ENCODE peak calls at places on chromosomes 3 and 15, in ten cellular contexts. Y, A, Z, O, B, V, H, R, P and M are unnamed samples. For H3K4me1, the result is how much of the 10 kb centered on the place peaks cover.

GRCh38 chr3:27504749-27505148 is 20.6 kb upstream of the SLC4A7 start:
- DNase-seq in V (no peak), B (no peak), Y (no peak), R (no peak), Z (no peak), P (no peak), H (no peak), O (no peak), A (no peak), M (no peak)

GRCh38 chr3:58322793-58323192 is 9.9 kb upstream of the PXK start:
- DNase-seq in R (no peak), B (no peak), V (no peak), Z (no peak), H (no peak), P (no peak), A (no peak), O (no peak), Y (no peak), M (no peak)

GRCh38 chr3:126463521-126463920 is 12.2 kb downstream of the ZXDC start:
- DNase-seq in H (no peak), B (no peak), A (no peak), Y (no peak), O (no peak), V (no peak), R (no peak), P (no peak), Z (no peak), M (no peak)

GRCh38 chr3:158140396-158140795 is 30.5 kb downstream of the RSRC1 start:
- DNase-seq in Y (no peak), A (no peak), R (no peak), V (no peak), B (no peak), Z (no peak), P (no peak), H (no peak), O (no peak), M (no peak)

GRCh38 chr3:5581743-5582142 is 394.2 kb downstream of the EDEM1 start:
- DNase-seq in O (no peak), V (no peak), Z (no peak), H (no peak), Y (no peak), R (no peak), B (no peak), A (no peak), P (no peak), M (no peak)

GRCh38 chr15:31325432-31325975 is 1.1 kb upstream of the KLF13 start:
- DNase-seq in V (no peak), Z (peak), P (peak), H (peak), B (no peak), R (peak), A (peak), O (peak), Y (peak), M (peak)

GRCh38 chr3:115800489-115801080 is 177.3 kb downstream of the GAP43 start:
- DNase-seq in B (peak), O (no peak), R (peak), A (no peak), P (no peak), Y (no peak), H (no peak), Z (no peak), V (no peak), M (no peak)

GRCh38 chr3:65828706-65829105 is 210.0 kb downstream of the MAGI1 start:
- DNase-seq in H (no peak), A (no peak), R (peak), Z (no peak), O (peak), P (no peak), B (no peak), V (no peak), Y (peak), M (no peak)

GRCh38 chr15:31740203-31740602 is 290.1 kb upstream of the CHRNA7 start:
- DNase-seq in V (no peak), P (no peak), R (no peak), O (peak), A (no peak), H (no peak), Z (no peak), Y (no peak), B (peak), M (no peak)

GRCh38 chr3:72523409-72524172 is 324.7 kb downstream of the SHQ1 start:
- DNase-seq in A (peak), B (no peak), P (peak), O (no peak), R (no peak), H (peak), V (no peak), Z (peak), Y (peak), M (no peak)

GRCh38 chr15:64216722-64217428 is 54.1 kb upstream of the PPIB start:
- DNase-seq in A (no peak), Z (peak), O (no peak), R (peak), B (no peak), P (no peak), H (no peak), Y (no peak), V (peak), M (no peak)

GRCh38 chr3:122178711-122179110 is 4.8 kb upstream of the CASR start:
- DNase-seq in B (no peak), O (no peak), V (no peak), Y (no peak), A (no peak), Z (no peak), R (no peak), H (no peak), P (no peak), M (no peak)

GRCh38 chr3:39639344-39640236 is 169.8 kb upstream of the MYRIP start:
- DNase-seq in R (peak), Z (peak), V (peak), P (no peak), H (peak), Y (no peak), O (peak), B (peak), A (no peak), M (no peak)

GRCh38 chr3:119257654-119258410 is 17.2 kb upstream of the B4GALT4 start:
- DNase-seq in A (no peak), P (peak), B (peak), R (peak), H (no peak), V (no peak), O (no peak), Y (no peak), Z (no peak), M (no peak)

GRCh38 chr15:73704869-73705645 is 20.9 kb downstream of the CD276 start:
- DNase-seq in H (peak), Y (peak), P (peak), O (peak), A (peak), Z (peak), B (peak), R (peak), V (peak), M (peak)

GRCh38 chr3:76554717-76555116 is 485.2 kb upstream of the ROBO2 start:
- DNase-seq in H (no peak), A (no peak), R (peak), V (no peak), Z (no peak), P (no peak), O (no peak), Y (no peak), B (no peak), M (no peak)

GRCh38 chr15:80855206-80855605 is 76.0 kb downstream of the CEMIP start:
- DNase-seq in Y (no peak), B (no peak), Z (no peak), R (no peak), P (no peak), A (no peak), O (no peak), V (no peak), H (no peak), M (no peak)

GRCh38 chr3:157407769-157408168 is 28.9 kb upstream of the PTX3 start:
- DNase-seq in V (no peak), R (no peak), Y (no peak), B (no peak), Z (no peak), P (no peak), H (no peak), A (no peak), O (no peak), M (no peak)

GRCh38 chr15:75640483-75641175 is 605 bp upstream of the IMP3 start:
- DNase-seq in Z (peak), R (peak), H (no peak), V (peak), O (peak), P (no peak), A (peak), Y (no peak), B (peak), M (peak)

GRCh38 chr3:21954709-21955108 is 203.7 kb upstream of the ZNF385D start:
- DNase-seq in O (no peak), A (no peak), Y (no peak), V (no peak), H (no peak), R (peak), Z (no peak), B (no peak), P (no peak), M (no peak)

GRCh38 chr3:105656607-105657504 is 212.0 kb downstream of the CBLB start:
- DNase-seq in A (no peak), B (no peak), O (no peak), V (no peak), Z (no peak), Y (no peak), P (no peak), H (no peak), R (peak), M (no peak)

DNA sequence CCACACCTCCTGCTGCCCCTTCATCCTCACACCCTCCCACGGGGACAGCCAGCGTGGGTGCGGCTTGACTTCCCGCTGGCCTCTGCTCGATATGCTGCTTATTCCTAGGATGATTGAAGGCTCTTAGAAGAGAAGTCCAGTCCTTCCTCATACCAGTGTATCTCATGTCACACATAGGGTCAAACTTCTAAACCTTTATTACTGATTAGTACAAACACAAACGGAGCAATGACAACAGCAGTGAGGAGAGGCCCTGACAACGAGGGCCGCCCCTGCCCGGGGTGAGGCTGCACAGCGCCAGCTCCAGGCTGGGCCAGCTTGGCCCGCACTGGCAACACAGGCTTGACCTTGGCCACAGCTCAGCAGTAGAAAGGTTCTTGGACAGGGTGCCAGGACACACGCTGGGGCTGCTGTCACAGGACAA is 3.7 kb downstream of the CIB1 start:
- DNase-seq in H (no peak), R (no peak), O (no peak), A (peak), P (peak), Z (no peak), Y (no peak), B (no peak), V (no peak), M (no peak)
- H3K4me1 ChIP-seq in H (under half), R (under half), O (under half), A (half or more), P (half or more), Z (under half), Y (under half), B (under half), V (under half), M (half or more)

GRCh38 chr3:87145553-87145952 is 81.6 kb upstream of the CHMP2B start:
- DNase-seq in B (peak), V (no peak), A (no peak), Y (no peak), R (peak), Z (peak), P (peak), H (no peak), O (peak), M (no peak)
- H3K4me3 ChIP-seq in B (no peak), V (no peak), A (no peak), Y (no peak), R (no peak), Z (no peak), P (no peak), H (no peak), O (no peak), M (no peak)

GRCh38 chr3:45021524-45021923 is 4.6 kb upstream of the CLEC3B start:
- DNase-seq in O (no peak), R (no peak), V (no peak), Y (peak), H (no peak), B (no peak), Z (no peak), P (no peak), A (no peak), M (no peak)

GRCh38 chr3:45023675-45024074 is 2.4 kb upstream of the CLEC3B start:
- DNase-seq in O (no peak), H (no peak), P (no peak), R (no peak), V (no peak), A (no peak), Z (no peak), Y (no peak), B (no peak), M (no peak)

GRCh38 chr3:45020534-45020933 is 5.6 kb upstream of the CLEC3B start:
- DNase-seq in A (no peak), V (no peak), R (no peak), P (no peak), B (no peak), Y (no peak), H (no peak), O (no peak), Z (no peak), M (peak)

GRCh38 chr3:45024601-45025262 is 1.4 kb upstream of the CLEC3B start:
- DNase-seq in B (no peak), O (no peak), H (no peak), Y (no peak), P (no peak), V (peak), R (no peak), Z (no peak), A (no peak), M (no peak)

GRCh38 chr3:45021936-45022335 is 4.2 kb upstream of the CLEC3B start:
- DNase-seq in P (no peak), V (no peak), O (no peak), A (no peak), B (no peak), Y (no peak), R (no peak), Z (no peak), H (no peak), M (no peak)
- H3K4me1 ChIP-seq in P (under half), V (under half), O (under half), A (under half), B (under half), Y (under half), R (under half), Z (under half), H (under half), M (under half)

GRCh38 chr3:108953210-108953609 is 469 bp downstream of the GUCA1C start:
- DNase-seq in A (no peak), Z (no peak), Y (no peak), R (no peak), H (no peak), P (no peak), O (no peak), V (no peak), B (no peak), M (no peak)
- H3K4me3 ChIP-seq in A (no peak), Z (no peak), Y (no peak), R (no peak), H (no peak), P (no peak), O (no peak), V (no peak), B (no peak), M (no peak)

GRCh38 chr3:138942271-138942670 is 4.7 kb downstream of the FOXL2 start:
- DNase-seq in V (no peak), Y (no peak), H (no peak), B (no peak), P (no peak), A (no peak), O (no peak), R (no peak), Z (no peak), M (no peak)

GRCh38 chr3:138939563-138940241 is 7.2 kb downstream of the FOXL2 start:
- DNase-seq in Z (no peak), P (no peak), A (no peak), B (no peak), Y (no peak), H (no peak), O (peak), V (no peak), R (no peak), M (no peak)

GRCh38 chr3:138940446-138940845 is 6.5 kb downstream of the FOXL2 start:
- DNase-seq in B (no peak), V (no peak), Z (no peak), Y (no peak), A (no peak), H (no peak), R (no peak), O (no peak), P (no peak), M (no peak)

GRCh38 chr3:138942861-138943623 is 3.9 kb downstream of the FOXL2 start:
- DNase-seq in P (no peak), Y (no peak), V (no peak), Z (peak), R (no peak), H (no peak), O (peak), A (no peak), B (no peak), M (no peak)

GRCh38 chr3:138941259-138941885 is 5.6 kb downstream of the FOXL2 start:
- DNase-seq in A (no peak), O (peak), P (peak), Y (no peak), B (peak), Z (peak), V (no peak), R (peak), H (no peak), M (no peak)
- H3K4me1 ChIP-seq in A (half or more), O (half or more), P (half or more), Y (under half), B (under half), Z (under half), V (under half), R (under half), H (under half), M (under half)

GRCh38 chr3:12436514-12437222 is 47.6 kb upstream of the TSEN2 start:
- DNase-seq in H (no peak), V (no peak), P (no peak), Z (no peak), A (no peak), B (no peak), R (peak), Y (no peak), O (no peak), M (no peak)
- H3K4me3 ChIP-seq in H (no peak), V (no peak), P (no peak), Z (no peak), A (no peak), B (no peak), R (peak), Y (no peak), O (no peak), M (no peak)